ENCODE peak calls at places on chromosomes 16 and 17, in ten cellular contexts. Z is endothelial cell, M is foreskin fibroblast, W is thoracic aorta, N is upper lobe of right lung, I is pancreas, H is dorsolateral prefrontal cortex, X is B cell, K is A549, U is AG10803. G is an unnamed sample.

GRCh38 chr16:28172331-28172730 is 39.4 kb downstream of the XPO6 start:
- DNase-seq in M (no peak), U (no peak), H (no peak), K (no peak), N (no peak), X (no peak), I (no peak), W (no peak), Z (no peak), G (no peak)

GRCh38 chr17:47981462-47981861 is 10.5 kb downstream of the CDK5RAP3 start:
- DNase-seq in H (no peak), W (no peak), K (no peak), I (no peak), U (no peak), N (no peak), M (no peak), Z (no peak), X (no peak), G (no peak)

GRCh38 chr16:471353-472198 is 46.1 kb downstream of the RAB11FIP3 start:
- DNase-seq in I (no peak), U (peak), M (peak), H (peak), X (no peak), W (no peak), K (no peak), N (no peak), Z (no peak), G (no peak)

GRCh38 chr17:49573510-49574282 is 2.0 kb upstream of the NXPH3 start:
- DNase-seq in W (no peak), X (no peak), U (no peak), Z (no peak), I (no peak), M (no peak), K (no peak), N (peak), H (no peak), G (no peak)

GRCh38 chr17:7687072-7687907 is at the start of gene TP53:
- DNase-seq in M (peak), Z (peak), U (peak), I (peak), X (peak), H (peak), W (peak), N (peak), K (peak), G (no peak)

GRCh38 chr17:42132941-42133340 is 10.3 kb downstream of the HSPB9 start:
- DNase-seq in K (no peak), H (peak), M (peak), I (peak), W (no peak), U (peak), X (no peak), Z (no peak), N (peak), G (no peak)

GRCh38 chr17:37117743-37118142 is 169.0 kb downstream of the AATF start:
- DNase-seq in Z (no peak), U (no peak), N (no peak), I (no peak), H (no peak), M (no peak), X (no peak), W (no peak), K (no peak), G (no peak)

GRCh38 chr16:51839697-51840462 is 688.8 kb upstream of the SALL1 start:
- DNase-seq in N (no peak), Z (no peak), M (peak), W (no peak), U (peak), K (peak), X (no peak), I (no peak), H (no peak), G (no peak)

GRCh38 chr16:74034862-74035261 is 261.8 kb upstream of the PSMD7 start:
- DNase-seq in H (no peak), K (peak), I (no peak), U (peak), M (no peak), Z (peak), X (no peak), N (no peak), W (no peak), G (no peak)

GRCh38 chr16:71426880-71427615 is 14.8 kb downstream of the TLE7 start:
- DNase-seq in U (no peak), M (no peak), K (no peak), H (no peak), I (no peak), Z (no peak), W (no peak), N (no peak), X (no peak), G (no peak)

GRCh38 chr16:87926246-87927194 is 9.8 kb downstream of the CA5A start:
- DNase-seq in Z (no peak), W (no peak), I (no peak), K (no peak), M (no peak), N (peak), X (peak), H (no peak), U (no peak), G (no peak)

GRCh38 chr17:8057691-8058114 is 18.8 kb downstream of the ALOX15B start:
- DNase-seq in Z (peak), U (peak), X (peak), N (peak), I (no peak), K (peak), H (peak), M (peak), W (no peak), G (peak)

GRCh38 chr17:45406107-45406506 is 26.6 kb downstream of the ARHGAP27 start:
- DNase-seq in Z (no peak), M (no peak), X (no peak), K (no peak), W (no peak), U (no peak), H (no peak), N (no peak), I (no peak), G (no peak)

GRCh38 chr16:24848065-24848464 is 2.3 kb downstream of the SLC5A11 start:
- DNase-seq in N (no peak), Z (no peak), M (peak), K (no peak), X (no peak), H (no peak), I (no peak), W (no peak), U (peak), G (no peak)

GRCh38 chr16:17773698-17774101 is 302.9 kb upstream of the XYLT1 start:
- DNase-seq in U (peak), M (no peak), N (no peak), I (no peak), Z (no peak), X (no peak), K (no peak), H (peak), W (no peak), G (no peak)

GRCh38 chr17:50452627-50453300 is 15.9 kb downstream of the CHAD start:
- DNase-seq in I (no peak), U (peak), H (no peak), N (no peak), W (no peak), K (no peak), Z (no peak), M (no peak), X (no peak), G (no peak)

GRCh38 chr16:89200124-89200849 is at the start of gene SLC22A31:
- DNase-seq in K (no peak), W (no peak), H (no peak), N (peak), U (no peak), Z (no peak), I (peak), M (no peak), X (peak), G (no peak)

GRCh38 chr16:81035975-81036750 is 521 bp downstream of the ATMIN start:
- DNase-seq in U (peak), Z (peak), K (peak), W (no peak), I (peak), N (peak), H (peak), X (no peak), M (peak), G (no peak)

GRCh38 chr17:77212081-77212832 is 71.5 kb downstream of the SEC14L1 start:
- DNase-seq in Z (no peak), I (no peak), U (no peak), N (no peak), K (no peak), W (no peak), X (peak), H (no peak), M (no peak), G (no peak)

GRCh38 chr17:77214743-77215142 is 74.0 kb downstream of the SEC14L1 start:
- DNase-seq in Z (peak), K (peak), U (peak), M (peak), X (no peak), H (peak), W (no peak), I (no peak), N (no peak), G (peak)

GRCh38 chr17:77212833-77213777 is 72.3 kb downstream of the SEC14L1 start:
- DNase-seq in W (no peak), N (no peak), Z (no peak), I (no peak), X (no peak), M (no peak), H (no peak), U (no peak), K (no peak), G (no peak)

GRCh38 chr17:77214328-77214727 is 73.6 kb downstream of the SEC14L1 start:
- DNase-seq in M (no peak), W (no peak), N (no peak), X (no peak), U (no peak), K (no peak), I (no peak), H (no peak), Z (no peak), G (no peak)

GRCh38 chr17:77213778-77214132 is 73.0 kb downstream of the SEC14L1 start:
- DNase-seq in H (no peak), W (no peak), N (no peak), M (no peak), K (no peak), Z (no peak), X (no peak), U (no peak), I (no peak), G (no peak)
- TF ChIP-seq CTCF in H (no peak), W (no peak), N (no peak), M (no peak), K (no peak), Z (no peak), X (no peak), U (no peak), I (no peak), G (no peak)

GRCh38 chr17:80859004-80859941 is 132.4 kb upstream of the CHMP6 start:
- DNase-seq in H (peak), M (peak), W (peak), Z (no peak), I (peak), N (no peak), X (no peak), K (peak), U (peak), G (no peak)
- TF ChIP-seq CTCF in H (peak), M (peak), W (no peak), Z (no peak), I (no peak), N (peak), X (no peak), K (peak), U (peak), G (peak)

GRCh38 chr16:58848662-58849002 is 114.5 kb upstream of the GOT2 start:
- DNase-seq in W (no peak), K (no peak), H (no peak), Z (no peak), M (no peak), U (no peak), N (no peak), I (no peak), X (no peak), G (no peak)

GRCh38 chr16:58842156-58842555 is 108.0 kb upstream of the GOT2 start:
- DNase-seq in N (no peak), W (no peak), K (no peak), X (no peak), Z (no peak), U (no peak), M (no peak), H (no peak), I (no peak), G (no peak)

GRCh38 chr16:58842746-58843145 is 108.6 kb upstream of the GOT2 start:
- DNase-seq in U (no peak), K (no peak), X (no peak), Z (no peak), M (no peak), W (no peak), I (no peak), H (no peak), N (no peak), G (no peak)

GRCh38 chr16:58847902-58848661 is 114.0 kb upstream of the GOT2 start:
- DNase-seq in Z (no peak), W (no peak), N (no peak), K (peak), X (no peak), U (peak), H (no peak), I (no peak), M (no peak), G (no peak)

DNA sequence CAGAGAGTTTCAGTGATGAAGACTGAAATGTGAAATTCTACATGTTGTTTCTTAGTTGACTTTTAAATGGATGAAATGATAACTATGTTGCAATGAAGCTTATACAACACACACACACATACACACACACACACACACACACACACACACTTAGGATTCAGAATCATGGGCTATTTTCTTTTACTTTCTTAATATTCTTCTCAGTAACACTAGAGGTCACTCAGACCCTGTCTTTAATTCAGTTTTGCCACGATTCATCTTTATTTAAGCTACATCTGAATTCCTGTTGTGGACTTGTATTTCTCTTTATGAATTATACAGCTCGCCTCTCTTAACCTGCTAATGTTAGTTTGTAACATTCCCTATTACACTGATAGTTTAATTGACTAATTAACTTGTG is 109.6 kb upstream of the GOT2 start:
- DNase-seq in H (no peak), M (peak), Z (no peak), U (peak), X (no peak), W (no peak), N (no peak), I (no peak), K (peak), G (no peak)
- TF ChIP-seq CTCF in H (peak), M (peak), Z (no peak), U (peak), X (no peak), W (no peak), N (peak), I (no peak), K (peak), G (peak)

DNA sequence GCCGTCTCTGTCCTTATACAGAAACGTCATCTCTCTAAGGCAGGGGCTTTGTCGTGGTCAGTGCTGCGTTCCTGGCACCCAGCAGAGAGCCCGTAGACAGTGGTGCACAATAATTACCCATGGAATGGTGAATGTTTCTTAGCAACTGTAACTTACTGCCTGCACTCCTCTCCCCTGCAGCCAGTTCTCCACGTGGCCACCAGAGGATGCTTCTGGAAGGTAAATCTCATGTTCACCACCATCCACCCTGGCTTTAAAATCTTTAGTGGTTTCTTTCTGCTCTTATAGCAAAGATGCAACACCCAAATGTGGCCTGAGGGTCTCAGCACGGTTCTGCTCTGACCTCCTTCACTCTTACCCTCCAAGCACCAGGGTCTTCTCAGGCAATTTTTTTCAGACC is 150.8 kb downstream of the GRIN2A start:
- DNase-seq in Z (no peak), K (no peak), H (no peak), M (no peak), W (no peak), I (no peak), U (peak), N (no peak), X (no peak), G (no peak)
- TF ChIP-seq CTCF in Z (no peak), K (no peak), H (no peak), M (peak), W (peak), I (no peak), U (peak), N (no peak), X (no peak), G (no peak)

G was measured in D721Med.